ENCODE peak calls at places on chromosome 9, in four cellular contexts. O is SK-N-SH, C is HepG2, K is H1. R is an unnamed sample.

GRCh38 chr9:129473523-129474244 is 147.2 kb downstream of the C9orf50 start:
- DNase-seq in O (no peak), C (no peak), K (no peak), R (no peak)

GRCh38 chr9:22244141-22245011 is 202.2 kb upstream of the DMRTA1 start:
- DNase-seq in O (no peak), C (peak; percentile 26), K (no peak), R (no peak)

GRCh38 chr9:68981825-68982224 is 32.1 kb downstream of the PRKACG start:
- DNase-seq in O (no peak), C (no peak), K (no peak), R (peak; percentile 83)

GRCh38 chr9:38068866-38069628 is at the start of gene SHB:
- DNase-seq in O (peak; percentile 95), C (peak; percentile 56), K (peak; percentile 51), R (no peak)

GRCh38 chr9:134170525-134171315 is 6.4 kb upstream of the RNU6ATAC start:
- DNase-seq in O (no peak), C (no peak), K (no peak), R (no peak)

GRCh38 chr9:126166866-126167265 is 159.8 kb upstream of the MVB12B start:
- DNase-seq in O (no peak), C (no peak), K (no peak), R (no peak)

GRCh38 chr9:91419222-91420191 is 4.1 kb downstream of the NFIL3 start:
- DNase-seq in O (peak; percentile 16), C (peak; percentile 92), K (no peak), R (no peak)

GRCh38 chr9:113656771-113657670 is 193.5 kb downstream of the RGS3 start:
- DNase-seq in O (no peak), C (peak; percentile 36), K (no peak), R (no peak)

GRCh38 chr9:117204971-117205370 is 209.9 kb downstream of the ASTN2 start:
- DNase-seq in O (no peak), C (no peak), K (no peak), R (no peak)

GRCh38 chr9:127185931-127186781 is 63.7 kb upstream of the ANGPTL2 start:
- DNase-seq in O (peak; percentile 44), C (peak; percentile 20), K (no peak), R (no peak)

GRCh38 chr9:127548352-127548878 is 63.7 kb upstream of the STXBP1 start:
- DNase-seq in O (no peak), C (peak; percentile 77), K (no peak), R (no peak)

GRCh38 chr9:1604942-1605560 is 410.1 kb upstream of the SMARCA2 start:
- DNase-seq in O (peak; percentile 9), C (peak; percentile 25), K (no peak), R (peak; percentile 11)

GRCh38 chr9:112322701-112323377 is 10.6 kb downstream of the PTBP3 start:
- DNase-seq in O (no peak), C (no peak), K (no peak), R (no peak)
- TF ChIP-seq RFX5 in O (no peak), C (no peak), K (no peak), R (no peak)

DNA sequence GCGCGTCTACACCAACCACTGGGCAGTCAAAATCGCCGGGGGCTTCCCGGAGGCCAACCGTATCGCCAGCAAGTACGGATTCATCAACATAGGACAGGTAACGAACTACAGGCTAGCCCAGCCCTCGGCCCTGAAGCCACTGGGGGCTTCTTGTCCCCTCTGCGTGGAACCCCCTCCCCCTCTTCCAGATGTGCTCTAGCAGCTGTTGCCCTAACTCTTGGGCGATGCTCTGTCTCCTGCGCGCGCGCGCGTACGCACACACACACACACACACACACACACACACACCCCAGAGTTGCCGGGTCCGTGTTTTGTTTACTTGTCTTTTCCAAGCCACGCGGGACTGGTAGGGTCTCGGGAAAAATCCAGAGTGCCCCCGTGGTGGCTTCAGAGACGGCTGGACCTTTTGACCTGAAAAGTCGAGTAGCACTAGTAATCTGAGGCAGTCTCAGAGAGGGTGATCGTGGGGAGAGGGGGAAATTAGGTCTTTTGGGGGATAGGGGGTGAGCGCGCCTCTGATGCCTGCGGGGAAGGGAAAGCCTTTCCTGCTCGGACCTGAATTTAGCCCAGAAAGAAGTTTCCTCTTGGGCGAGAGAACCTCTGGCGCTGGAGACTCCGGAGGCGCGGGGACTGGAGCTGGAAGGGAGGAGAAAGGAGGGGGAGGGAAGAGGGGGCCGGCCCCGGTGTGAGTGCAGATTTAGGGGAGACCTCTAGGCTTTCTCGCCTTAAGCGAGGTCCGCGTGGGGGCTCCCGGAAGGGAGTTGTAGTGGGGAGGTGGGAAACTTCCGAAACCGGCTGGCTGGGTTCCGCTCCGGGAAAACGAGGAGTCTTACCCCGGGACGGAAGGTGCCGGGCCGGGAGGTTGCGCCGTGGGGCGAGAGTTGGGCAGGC is 1.0 kb downstream of the PCSK5 start:
- DNase-seq in O (peak; percentile 32), C (no peak), K (no peak), R (no peak)
- TF ChIP-seq TCF12 in O (no peak), C (no peak), K (no peak), R (no peak)

GRCh38 chr9:70593241-70593640 is 178.8 kb upstream of the KLF9 start:
- DNase-seq in O (no peak), C (no peak), K (no peak), R (no peak)
- TF ChIP-seq RFX5 in O (no peak), C (no peak), K (no peak), R (no peak)

GRCh38 chr9:131732636-131733340 is 7.1 kb downstream of the RAPGEF1 start:
- DNase-seq in O (no peak), C (no peak), K (no peak), R (no peak)
- TF ChIP-seq TCF12 in O (no peak), C (no peak), K (no peak), R (no peak)

GRCh38 chr9:137190315-137190853 is 1.9 kb downstream of the SSNA1 start:
- DNase-seq in O (no peak), C (no peak), K (no peak), R (no peak)

GRCh38 chr9:137191245-137191644 is 2.8 kb downstream of the SSNA1 start:
- DNase-seq in O (no peak), C (no peak), K (no peak), R (no peak)

GRCh38 chr9:137188490-137189296 is at the start of the genes ANAPC2 and SSNA1:
- DNase-seq in O (peak; percentile 99), C (peak; percentile 85), K (peak; percentile 80), R (peak; percentile 82)

GRCh38 chr9:137188086-137188489 is 272 bp downstream of the ANAPC2 start:
- DNase-seq in O (no peak), C (no peak), K (no peak), R (no peak)

DNA sequence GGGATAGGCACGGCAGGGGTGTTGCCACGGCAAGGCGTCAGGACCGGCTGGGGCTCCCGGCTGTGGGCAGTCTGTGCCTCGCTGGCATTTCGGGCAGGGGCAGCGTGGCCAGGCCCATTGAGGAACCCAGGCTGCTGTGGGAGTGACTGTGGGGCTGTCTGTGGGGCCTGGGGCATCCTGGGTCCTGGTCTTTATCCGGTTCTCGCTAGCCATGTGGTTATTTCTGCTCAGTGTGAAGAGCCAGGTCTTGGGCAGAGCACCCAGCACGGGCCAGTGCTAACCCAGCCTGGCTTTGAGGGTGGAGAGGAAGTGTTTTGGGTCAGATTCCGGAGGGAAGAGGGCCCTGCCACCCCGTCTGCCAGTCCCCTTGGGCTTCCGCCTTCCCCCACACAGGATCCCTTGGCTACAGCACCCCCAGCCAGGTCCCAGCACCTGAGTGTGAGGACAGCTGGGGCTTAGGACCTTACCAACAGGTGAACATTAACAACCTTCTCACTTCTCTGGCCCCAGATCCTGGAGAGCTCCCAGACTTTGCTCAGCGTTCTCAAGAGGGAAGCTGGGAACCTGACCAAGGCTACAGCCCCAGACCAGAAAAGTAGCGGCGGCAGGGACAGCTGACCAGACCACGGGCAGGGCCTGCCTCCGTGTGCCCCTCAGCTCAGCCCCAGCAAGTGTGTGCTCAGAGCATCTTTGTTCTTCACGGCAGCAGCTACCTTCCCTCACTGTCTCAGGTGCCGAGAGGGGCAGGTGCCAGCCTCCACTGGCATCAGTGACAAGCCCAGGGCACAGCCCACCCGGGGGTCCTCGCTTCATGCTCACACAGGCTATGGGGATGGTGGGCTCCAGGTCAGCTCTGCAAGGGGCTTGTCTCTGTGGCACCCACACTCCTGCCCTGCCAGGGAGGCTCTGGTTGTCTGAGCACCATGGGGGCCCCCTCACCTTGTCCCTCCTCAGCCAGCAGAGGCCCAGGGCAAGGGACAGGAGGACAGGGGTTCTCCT is 1.1 kb downstream of the SSNA1 start:
- DNase-seq in O (peak; percentile 72), C (no peak), K (no peak), R (no peak)
- TF ChIP-seq RFX5 in O (no peak), C (no peak), K (no peak), R (no peak)

GRCh38 chr9:12698986-12699385 is 5.8 kb downstream of the TYRP1 start:
- DNase-seq in O (no peak), C (no peak), K (no peak), R (no peak)

GRCh38 chr9:12699529-12699928 is 6.3 kb downstream of the TYRP1 start:
- DNase-seq in O (no peak), C (no peak), K (no peak), R (no peak)

GRCh38 chr9:12698293-12698692 is 5.1 kb downstream of the TYRP1 start:
- DNase-seq in O (no peak), C (no peak), K (no peak), R (no peak)

GRCh38 chr9:12696931-12697622 is 3.9 kb downstream of the TYRP1 start:
- DNase-seq in O (no peak), C (no peak), K (no peak), R (no peak)

GRCh38 chr9:12697719-12698118 is 4.5 kb downstream of the TYRP1 start:
- DNase-seq in O (no peak), C (no peak), K (no peak), R (no peak)
- TF ChIP-seq TCF12 in O (no peak), C (no peak), K (no peak), R (no peak)

GRCh38 chr9:36855443-36856315 is 178.4 kb downstream of the PAX5 start:
- DNase-seq in O (peak; percentile 43), C (peak; percentile 41), K (no peak), R (no peak)
- TF ChIP-seq RFX5 in O (no peak), C (no peak), K (no peak), R (no peak)

GRCh38 chr9:98161851-98162250 is 30.6 kb downstream of the CORO2A start:
- DNase-seq in O (no peak), C (no peak), K (no peak), R (no peak)
- TF ChIP-seq TCF12 in O (no peak), C (no peak), K (no peak), R (no peak)

R was measured in GM12878.